ENCODE peak calls at places on chromosomes 7 and 10, in six cellular contexts. L is upper lobe of left lung, B is IMR-90, T is cardiac muscle cell, O is PC-9, X is transverse colon. Z is an unnamed sample.

GRCh38 chr10:47081264-47081663 is 170.0 kb downstream of the PTPN20 start:
- DNase-seq in L (no peak), B (no peak), T (no peak), O (no peak), X (no peak), Z (no peak)

GRCh38 chr10:100969175-100970075 is at the start of gene SEMA4G:
- DNase-seq in L (peak; percentile 91), B (peak; percentile 12), T (peak; percentile 48), O (no peak), X (peak; percentile 59), Z (peak; percentile 69)

GRCh38 chr7:4610768-4611467 is 71.2 kb upstream of the FOXK1 start:
- DNase-seq in L (no peak), B (peak; percentile 69), T (peak; percentile 79), O (peak; percentile 71), X (peak; percentile 55), Z (peak; percentile 69)

GRCh38 chr7:40720401-40720800 is 585.6 kb downstream of the SUGCT start:
- DNase-seq in L (no peak), B (peak; percentile 74), T (no peak), O (no peak), X (no peak), Z (no peak)

GRCh38 chr7:128887169-128888038 is 23.1 kb downstream of the KCP start:
- DNase-seq in L (no peak), B (no peak), T (no peak), O (no peak), X (no peak), Z (no peak)

GRCh38 chr10:126171555-126171954 is 216.7 kb downstream of the ADAM12 start:
- DNase-seq in L (no peak), B (peak; percentile 79), T (peak; percentile 74), O (no peak), X (no peak), Z (no peak)

GRCh38 chr10:29636178-29636577 is 1.4 kb upstream of the SVIL start:
- DNase-seq in L (no peak), B (peak; percentile 68), T (peak; percentile 83), O (peak; percentile 61), X (no peak), Z (no peak)

GRCh38 chr7:92925876-92926696 is 89.7 kb upstream of the CDK6 start:
- DNase-seq in L (no peak), B (peak; percentile 56), T (peak; percentile 14), O (no peak), X (no peak), Z (peak; percentile 24)

GRCh38 chr7:69656890-69657289 is 58.6 kb downstream of the AUTS2 start:
- DNase-seq in L (no peak), B (no peak), T (peak; percentile 47), O (no peak), X (no peak), Z (no peak)

GRCh38 chr7:79282051-79282694 is 171.3 kb downstream of the MAGI2 start:
- DNase-seq in L (no peak), B (peak; percentile 86), T (peak; percentile 83), O (no peak), X (no peak), Z (peak; percentile 37)

GRCh38 chr10:29386347-29386999 is 97.6 kb downstream of the LYZL1 start:
- DNase-seq in L (no peak), B (peak; percentile 33), T (peak; percentile 49), O (no peak), X (no peak), Z (peak; percentile 57)

GRCh38 chr7:40412323-40412722 is 277.5 kb downstream of the SUGCT start:
- DNase-seq in L (no peak), B (no peak), T (no peak), O (no peak), X (no peak), Z (no peak)

GRCh38 chr7:17932770-17933169 is 7.5 kb downstream of the SNX13 start:
- DNase-seq in L (no peak), B (no peak), T (no peak), O (peak; percentile 16), X (no peak), Z (no peak)

GRCh38 chr7:159036916-159037605 is 107.6 kb downstream of the VIPR2 start:
- DNase-seq in L (no peak), B (no peak), T (no peak), O (no peak), X (no peak), Z (no peak)

GRCh38 chr10:50392966-50393718 is 141.8 kb upstream of the ASAH2 start:
- DNase-seq in L (no peak), B (no peak), T (peak; percentile 62), O (no peak), X (no peak), Z (peak; percentile 49)

GRCh38 chr7:107937514-107937913 is 46.5 kb downstream of the DLD start:
- DNase-seq in L (no peak), B (no peak), T (no peak), O (no peak), X (no peak), Z (no peak)

GRCh38 chr10:114715171-114715670 is 57.1 kb upstream of the ABLIM1 start:
- DNase-seq in L (no peak), B (peak; percentile 67), T (peak; percentile 63), O (peak; percentile 50), X (no peak), Z (no peak)

GRCh38 chr7:112272921-112273561 is 66.5 kb downstream of the ZNF277 start:
- DNase-seq in L (no peak), B (no peak), T (peak; percentile 18), O (no peak), X (peak; percentile 9), Z (no peak)

GRCh38 chr7:150621376-150621775 is 10.8 kb downstream of the GIMAP6 start:
- DNase-seq in L (no peak), B (no peak), T (no peak), O (no peak), X (no peak), Z (no peak)

GRCh38 chr10:35487336-35488034 is 117.7 kb upstream of the GJD4 start:
- DNase-seq in L (no peak), B (peak; percentile 24), T (no peak), O (no peak), X (no peak), Z (no peak)

GRCh38 chr10:23918839-23919238 is 290.1 kb upstream of the KIAA1217 start:
- DNase-seq in L (no peak), B (no peak), T (no peak), O (no peak), X (no peak), Z (no peak)

GRCh38 chr7:108135446-108136190 is 5.5 kb upstream of the LAMB4 start:
- DNase-seq in L (no peak), B (no peak), T (no peak), O (no peak), X (no peak), Z (no peak)

GRCh38 chr10:124563320-124563719 is 101.7 kb downstream of the LHPP start:
- DNase-seq in L (no peak), B (no peak), T (no peak), O (no peak), X (no peak), Z (no peak)

GRCh38 chr7:99644436-99644835 is 27.7 kb downstream of the ZSCAN25 start:
- DNase-seq in L (no peak), B (no peak), T (no peak), O (no peak), X (no peak), Z (no peak)

GRCh38 chr10:86374664-86375063 is 8.1 kb upstream of the GRID1 start:
- DNase-seq in L (no peak), B (no peak), T (no peak), O (no peak), X (no peak), Z (no peak)

GRCh38 chr7:108406474-108406873 is 49.8 kb downstream of the NRCAM start:
- DNase-seq in L (no peak), B (peak; percentile 22), T (peak; percentile 81), O (no peak), X (no peak), Z (no peak)

GRCh38 chr7:96855139-96855538 is 145.5 kb upstream of the SEM1 start:
- DNase-seq in L (no peak), B (no peak), T (no peak), O (no peak), X (no peak), Z (no peak)

DNA sequence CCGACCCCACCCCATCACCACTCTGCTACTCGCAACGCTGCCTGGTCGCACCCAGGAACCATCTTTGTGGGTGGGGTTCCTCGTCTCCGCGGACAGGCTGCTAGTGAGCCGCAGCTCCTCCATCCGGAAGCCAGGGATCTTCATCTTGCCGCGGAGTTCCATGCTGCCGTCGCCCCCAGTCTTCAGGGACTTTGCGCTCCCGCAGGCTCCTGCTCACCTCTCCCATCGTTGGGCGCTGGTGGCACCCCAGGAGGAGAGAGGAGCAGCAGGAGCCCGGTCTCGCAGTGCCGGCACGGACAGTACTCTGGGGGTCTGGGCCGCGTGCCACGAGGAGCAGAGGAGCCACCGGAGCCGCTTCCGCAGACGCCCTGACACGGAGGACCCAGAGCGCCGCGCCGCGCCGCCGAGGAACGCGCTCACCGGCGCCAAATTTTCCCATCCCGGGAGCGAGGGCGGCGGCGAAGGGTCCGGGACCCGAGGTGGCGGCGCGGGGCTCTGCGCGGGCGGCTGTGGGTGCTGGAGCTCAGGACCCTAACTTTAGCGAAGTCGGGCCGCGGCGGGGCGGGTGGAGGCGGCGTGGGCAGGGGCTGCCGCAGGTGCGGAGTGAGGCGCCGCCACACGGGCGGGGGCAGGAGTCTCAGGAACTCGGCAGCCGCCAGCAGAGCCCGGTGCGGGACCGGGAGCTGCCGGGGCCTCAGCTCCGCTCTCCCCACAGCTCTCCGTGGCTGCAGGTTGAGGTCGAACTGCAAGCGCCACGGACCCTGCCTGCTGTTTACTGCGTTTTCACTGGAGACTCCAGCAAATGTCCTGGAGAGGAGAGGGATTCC is 750.2 kb upstream of the SORCS1 start:
- DNase-seq in L (peak; percentile 84), B (no peak), T (peak; percentile 14), O (no peak), X (peak; percentile 7), Z (no peak)
- H3K4me3 ChIP-seq in L (peak overlapping the region; percentile 29), B (no peak overlapping the region), T (peak overlapping the region; percentile 57), O (no peak overlapping the region), X (peak overlapping the region; percentile 35), Z (peak overlapping the region; percentile 18)

GRCh38 chr10:84665883-84666463 is 337.6 kb downstream of the CCSER2 start:
- DNase-seq in L (no peak), B (no peak), T (no peak), O (no peak), X (peak; percentile 11), Z (peak; percentile 59)
- TF ChIP-seq CTCF in L (peak; percentile 26), B (peak; percentile 18), T (no peak), O (peak; percentile 56), X (peak; percentile 39), Z (peak; percentile 41)

DNA sequence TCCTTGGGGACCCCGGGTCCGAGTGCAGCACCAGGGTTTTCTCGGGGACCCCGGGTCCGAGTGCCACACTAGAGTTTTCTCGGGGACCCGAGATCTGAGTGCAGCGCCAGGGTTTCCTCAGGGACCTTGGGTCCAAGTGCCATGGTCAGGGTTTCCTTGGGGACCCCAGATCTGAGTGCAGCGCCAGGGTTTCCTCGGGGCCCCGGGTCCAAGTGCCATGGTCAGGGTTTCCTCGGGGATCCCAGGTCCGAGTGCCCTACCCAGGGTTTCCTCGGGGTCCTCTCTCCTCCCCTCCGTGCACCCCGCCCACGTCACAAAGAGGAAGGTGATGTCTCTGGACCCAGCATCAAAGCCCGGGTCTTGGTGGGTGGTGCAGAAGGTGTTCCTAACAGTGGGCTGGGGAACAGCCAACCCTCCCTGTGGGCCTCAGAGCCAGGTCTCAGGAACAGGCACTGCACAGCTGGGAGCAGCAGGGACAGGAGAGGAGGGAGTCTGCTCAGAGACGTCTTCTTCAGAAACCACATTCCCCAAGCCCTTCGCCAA is 540.6 kb downstream of the DNAJB6 start:
- DNase-seq in L (no peak), B (no peak), T (no peak), O (no peak), X (no peak), Z (no peak)
- H3K9me3 ChIP-seq in L (no peaks in the 10 kb centered on the region), B (peaks cover 44% of the 10 kb centered on the region), T (no peaks in the 10 kb centered on the region), O (no peaks in the 10 kb centered on the region), X (no peaks in the 10 kb centered on the region), Z (peaks cover 6% of the 10 kb centered on the region)

GRCh38 chr7:136859798-136860197 is 8.7 kb upstream of the CHRM2 start:
- DNase-seq in L (no peak), B (peak; percentile 47), T (peak; percentile 80), O (no peak), X (no peak), Z (no peak)
- H3K4me3 ChIP-seq in L (no peak overlapping the region), B (no peak overlapping the region), T (no peak overlapping the region), O (no peak overlapping the region), X (no peak overlapping the region), Z (no peak overlapping the region)